ENCODE peak calls at places on chromosome 17, in eight cellular contexts. O is PC-3, K is progenitor cell of endocrine pancreas, J is breast epithelium, X is fibroblast of the aortic adventitia, S is choroid plexus epithelial cell, Y is uterus, T is HFFc6. Q is an unnamed sample.

GRCh38 chr17:32191306-32191705 is 49.0 kb downstream of the RHOT1 start:
- DNase-seq in O (peak), K (no peak), J (no peak), X (peak), S (peak), Y (no peak), T (peak), Q (no peak)

GRCh38 chr17:66450857-66451158 is 148.4 kb downstream of the PRKCA start:
- DNase-seq in O (no peak), K (no peak), J (no peak), X (no peak), S (no peak), Y (no peak), T (no peak), Q (no peak)

GRCh38 chr17:19306160-19307111 is 56.1 kb downstream of the B9D1 start:
- DNase-seq in O (no peak), K (no peak), J (no peak), X (no peak), S (no peak), Y (no peak), T (no peak), Q (no peak)

GRCh38 chr17:28412131-28412530 is 6.1 kb upstream of the SLC46A1 start:
- DNase-seq in O (no peak), K (no peak), J (no peak), X (no peak), S (no peak), Y (no peak), T (no peak), Q (no peak)

GRCh38 chr17:9937901-9938300 is 32.8 kb upstream of the RCVRN start:
- DNase-seq in O (no peak), K (no peak), J (no peak), X (peak), S (no peak), Y (no peak), T (no peak), Q (no peak)

GRCh38 chr17:41307647-41308046 is 1.5 kb downstream of the KRTAP16-1 start:
- DNase-seq in O (no peak), K (no peak), J (no peak), X (peak), S (peak), Y (no peak), T (no peak), Q (no peak)

GRCh38 chr17:78532311-78532710 is 44.9 kb downstream of the DNAH17 start:
- DNase-seq in O (peak), K (no peak), J (no peak), X (no peak), S (no peak), Y (no peak), T (no peak), Q (no peak)

GRCh38 chr17:37465058-37465616 is 24.6 kb upstream of the DUSP14 start:
- DNase-seq in O (peak), K (no peak), J (no peak), X (peak), S (peak), Y (no peak), T (peak), Q (no peak)

GRCh38 chr17:42306385-42306667 is 18.0 kb downstream of the STAT5A start:
- DNase-seq in O (no peak), K (no peak), J (no peak), X (no peak), S (no peak), Y (no peak), T (no peak), Q (no peak)

GRCh38 chr17:44358066-44358465 is 5.6 kb downstream of the FAM171A2 start:
- DNase-seq in O (no peak), K (no peak), J (no peak), X (no peak), S (no peak), Y (no peak), T (no peak), Q (no peak)

GRCh38 chr17:50961282-50962220 is 95.4 kb upstream of the TOB1 start:
- DNase-seq in O (no peak), K (no peak), J (no peak), X (no peak), S (no peak), Y (no peak), T (no peak), Q (no peak)

GRCh38 chr17:29483503-29483902 is 83.3 kb downstream of the ABHD15 start:
- DNase-seq in O (no peak), K (no peak), J (no peak), X (no peak), S (no peak), Y (no peak), T (no peak), Q (peak)

GRCh38 chr17:30074254-30074653 is 42.4 kb upstream of the NSRP1 start:
- DNase-seq in O (no peak), K (no peak), J (no peak), X (no peak), S (no peak), Y (no peak), T (no peak), Q (no peak)

GRCh38 chr17:44065668-44066203 is 735 bp downstream of the LSM12 start:
- DNase-seq in O (peak), K (no peak), J (no peak), X (peak), S (peak), Y (no peak), T (no peak), Q (no peak)

GRCh38 chr17:36152639-36153120 is 23.8 kb downstream of the TBC1D3B start:
- DNase-seq in O (no peak), K (no peak), J (no peak), X (peak), S (peak), Y (no peak), T (no peak), Q (no peak)

GRCh38 chr17:80969030-80969673 is 22.5 kb upstream of the CHMP6 start:
- DNase-seq in O (no peak), K (no peak), J (no peak), X (no peak), S (no peak), Y (no peak), T (no peak), Q (no peak)

GRCh38 chr17:72683506-72684404 is 408.7 kb downstream of the SLC39A11 start:
- DNase-seq in O (peak), K (no peak), J (peak), X (peak), S (peak), Y (no peak), T (peak), Q (peak)

DNA sequence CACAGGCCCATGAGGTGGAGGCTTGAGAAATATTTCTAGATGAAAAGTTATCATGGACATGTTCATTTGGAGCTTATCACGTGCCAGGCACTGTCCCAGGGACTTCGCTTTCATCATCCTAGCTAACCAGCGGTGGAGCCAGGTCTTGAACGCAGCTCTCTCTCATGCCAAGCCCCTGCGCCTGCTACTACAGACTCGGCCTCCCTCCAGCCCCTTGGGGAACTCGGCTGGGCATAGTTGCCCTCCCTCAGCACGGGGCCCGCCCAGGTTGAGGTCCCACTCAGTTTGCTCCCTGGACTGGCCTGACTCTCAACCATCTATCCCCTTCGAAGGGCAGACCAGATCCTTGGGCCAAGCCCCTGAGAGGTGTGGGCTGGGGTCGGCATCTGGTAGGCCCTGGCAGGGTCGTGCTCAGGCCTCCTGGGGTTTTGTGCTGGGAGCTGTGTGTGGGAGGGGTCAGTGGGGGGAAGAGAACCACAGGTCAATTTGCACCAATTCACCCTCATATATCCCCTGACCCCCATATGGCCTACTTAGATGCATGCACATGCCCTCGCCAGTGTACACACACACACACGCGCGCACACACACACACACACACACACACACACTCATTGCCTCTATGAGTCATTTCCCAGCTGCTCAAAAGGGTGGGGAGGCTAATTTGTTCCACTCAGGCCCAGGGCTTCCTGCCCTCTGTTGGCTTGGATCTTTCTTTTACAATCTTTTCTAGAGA is 12.1 kb upstream of the SCN4A start:
- DNase-seq in O (peak), K (no peak), J (no peak), X (peak), S (peak), Y (peak), T (peak), Q (no peak)
- TF ChIP-seq CTCF in O (no peak), K (no peak), J (no peak), X (no peak), S (peak), Y (no peak), T (no peak), Q (no peak)

DNA sequence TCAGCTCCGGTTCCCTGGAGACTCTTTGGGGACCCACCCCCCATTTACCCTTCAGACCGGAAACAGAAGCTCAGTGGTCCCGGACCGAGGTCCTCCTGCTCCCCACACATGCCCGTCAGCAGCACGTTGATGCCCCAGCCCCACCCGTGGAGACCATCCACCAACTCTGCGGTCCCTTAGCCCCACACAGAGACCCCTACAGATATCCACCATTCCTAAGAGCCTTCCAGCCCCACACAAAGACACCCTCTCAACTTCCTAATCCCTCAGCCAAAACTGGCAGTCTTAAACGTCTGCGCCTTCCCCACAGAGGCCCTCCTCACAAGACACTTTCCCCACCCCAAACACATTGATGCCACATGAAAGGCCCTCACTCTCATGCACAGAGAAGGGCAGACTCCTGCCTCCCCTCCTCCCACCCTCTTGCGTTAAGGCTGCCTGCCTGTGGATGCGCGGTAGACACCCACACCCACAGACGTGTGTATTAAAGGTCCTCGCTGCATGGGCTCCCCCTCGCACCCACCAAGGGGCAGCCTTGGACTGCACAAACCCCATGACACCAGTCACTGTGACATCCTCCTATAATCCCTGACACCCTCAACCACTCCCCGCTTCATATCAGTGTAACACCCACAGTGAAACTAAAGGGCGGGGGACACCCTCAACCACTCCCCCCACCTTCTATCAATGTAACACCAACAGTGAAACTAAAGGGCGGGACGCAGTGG is 58.2 kb upstream of the RPH3AL start:
- DNase-seq in O (no peak), K (peak), J (no peak), X (peak), S (peak), Y (peak), T (peak), Q (no peak)
- TF ChIP-seq CTCF in O (no peak), K (no peak), J (no peak), X (no peak), S (no peak), Y (no peak), T (peak), Q (no peak)

GRCh38 chr17:47848198-47848513 is 2.8 kb downstream of the SP6 start:
- DNase-seq in O (no peak), K (no peak), J (no peak), X (no peak), S (no peak), Y (no peak), T (no peak), Q (no peak)

GRCh38 chr17:47844814-47845453 is 3.9 kb upstream of the SCRN2 start:
- DNase-seq in O (peak), K (no peak), J (no peak), X (peak), S (peak), Y (no peak), T (peak), Q (no peak)

GRCh38 chr17:47846741-47847340 is 4.1 kb downstream of the SP6 start:
- DNase-seq in O (no peak), K (no peak), J (no peak), X (no peak), S (no peak), Y (no peak), T (no peak), Q (no peak)

GRCh38 chr17:47850373-47850691 is 631 bp downstream of the SP6 start:
- DNase-seq in O (peak), K (no peak), J (no peak), X (no peak), S (no peak), Y (no peak), T (no peak), Q (no peak)

GRCh38 chr17:47847341-47848197 is 3.4 kb downstream of the SP6 start:
- DNase-seq in O (no peak), K (peak), J (no peak), X (no peak), S (peak), Y (no peak), T (no peak), Q (no peak)
- TF ChIP-seq CTCF in O (peak), K (peak), J (no peak), X (peak), S (peak), Y (no peak), T (peak), Q (peak)

GRCh38 chr17:7711356-7711755 is 6.2 kb upstream of the DNAH2 start:
- DNase-seq in O (no peak), K (no peak), J (no peak), X (no peak), S (no peak), Y (no peak), T (no peak), Q (no peak)
- TF ChIP-seq CTCF in O (peak), K (peak), J (no peak), X (peak), S (peak), Y (no peak), T (peak), Q (no peak)

GRCh38 chr17:48282303-48282702 is 147.7 kb downstream of the SKAP1 start:
- DNase-seq in O (no peak), K (no peak), J (no peak), X (no peak), S (peak), Y (no peak), T (no peak), Q (no peak)

GRCh38 chr17:48278755-48279491 is 151.1 kb downstream of the SKAP1 start:
- DNase-seq in O (no peak), K (no peak), J (no peak), X (no peak), S (no peak), Y (no peak), T (no peak), Q (no peak)

GRCh38 chr17:48283907-48284306 is 146.1 kb downstream of the SKAP1 start:
- DNase-seq in O (no peak), K (no peak), J (no peak), X (no peak), S (no peak), Y (no peak), T (no peak), Q (peak)

GRCh38 chr17:48283390-48283789 is 146.6 kb downstream of the SKAP1 start:
- DNase-seq in O (no peak), K (no peak), J (no peak), X (no peak), S (no peak), Y (no peak), T (no peak), Q (no peak)
- TF ChIP-seq CTCF in O (no peak), K (no peak), J (no peak), X (no peak), S (no peak), Y (no peak), T (no peak), Q (peak)

GRCh38 chr17:34542700-34543336 is 36.6 kb upstream of the TMEM132E start:
- DNase-seq in O (peak), K (no peak), J (no peak), X (peak), S (peak), Y (peak), T (no peak), Q (no peak)
- TF ChIP-seq CTCF in O (peak), K (peak), J (peak), X (peak), S (peak), Y (peak), T (peak), Q (peak)

Q was measured in LNCaP clone FGC.